ENCODE peak calls at places on chromosomes 12 and 14, in six cellular contexts. One of them, this sample, is unnamed.

GRCh38 chr12:53380104-53380796 is at the start of gene SP1:
- DNase-seq in bronchial epithelial cell: peak
- DNase-seq in keratinocyte: peak
- DNase-seq in aorta: peak
- DNase-seq in H4: peak
- DNase-seq in amniotic stem cell: peak
- DNase-seq in this sample: peak

GRCh38 chr12:105317453-105317852 is 13.0 kb upstream of the C12orf75 start:
- DNase-seq in bronchial epithelial cell: no peak
- DNase-seq in keratinocyte: no peak
- DNase-seq in amniotic stem cell: no peak
- DNase-seq in aorta: no peak
- DNase-seq in H4: no peak
- DNase-seq in this sample: no peak

GRCh38 chr12:77940566-77940965 is 109.9 kb downstream of the NAV3 start:
- DNase-seq in amniotic stem cell: no peak
- DNase-seq in H4: peak
- DNase-seq in keratinocyte: no peak
- DNase-seq in aorta: no peak
- DNase-seq in bronchial epithelial cell: peak
- DNase-seq in this sample: no peak

GRCh38 chr14:54919330-54919729 is 16.7 kb upstream of the GCH1 start:
- DNase-seq in keratinocyte: no peak
- DNase-seq in H4: no peak
- DNase-seq in amniotic stem cell: no peak
- DNase-seq in bronchial epithelial cell: no peak
- DNase-seq in aorta: no peak
- DNase-seq in this sample: no peak

GRCh38 chr14:61525293-61526011 is 169.9 kb upstream of the HIF1A start:
- DNase-seq in keratinocyte: peak
- DNase-seq in amniotic stem cell: no peak
- DNase-seq in aorta: peak
- DNase-seq in H4: peak
- DNase-seq in bronchial epithelial cell: peak
- DNase-seq in this sample: no peak

GRCh38 chr14:50002926-50003212 is 110.0 kb downstream of the ARF6 start:
- DNase-seq in H4: no peak
- DNase-seq in bronchial epithelial cell: no peak
- DNase-seq in keratinocyte: no peak
- DNase-seq in amniotic stem cell: no peak
- DNase-seq in aorta: no peak
- DNase-seq in this sample: no peak

GRCh38 chr14:32709072-32709471 is 229.6 kb upstream of the NPAS3 start:
- DNase-seq in keratinocyte: no peak
- DNase-seq in bronchial epithelial cell: peak
- DNase-seq in aorta: peak
- DNase-seq in amniotic stem cell: peak
- DNase-seq in H4: peak
- DNase-seq in this sample: no peak

GRCh38 chr12:131203666-131204415 is 250.1 kb downstream of the ADGRD1 start:
- DNase-seq in bronchial epithelial cell: no peak
- DNase-seq in keratinocyte: no peak
- DNase-seq in amniotic stem cell: no peak
- DNase-seq in aorta: no peak
- DNase-seq in H4: no peak
- DNase-seq in this sample: no peak

GRCh38 chr12:120677765-120678473 is 9.0 kb upstream of the MLEC start:
- DNase-seq in bronchial epithelial cell: peak
- DNase-seq in amniotic stem cell: no peak
- DNase-seq in keratinocyte: no peak
- DNase-seq in H4: peak
- DNase-seq in aorta: no peak
- DNase-seq in this sample: no peak

GRCh38 chr12:123465084-123465483 is 7.1 kb downstream of the SNRNP35 start:
- DNase-seq in aorta: peak
- DNase-seq in H4: no peak
- DNase-seq in bronchial epithelial cell: no peak
- DNase-seq in amniotic stem cell: no peak
- DNase-seq in keratinocyte: no peak
- DNase-seq in this sample: no peak

This sample was measured in endothelial cell.